ENCODE peak calls at places on chromosome 12, in ten cellular contexts. L is tibial artery; A is lower lobe of right lung; Q is cardiac muscle cell; O is HepG2; K is CD8-positive, alpha-beta memory T cell; S is sigmoid colon; E is OCI-LY7; P is uterus; V is adipocyte. J is an unnamed sample. For H3K4me1, the result is how much of the 10 kb centered on the place peaks cover.

GRCh38 chr12:92987846-92988621 is 58.9 kb upstream of the EEA1 start:
- DNase-seq in L (peak), A (peak), Q (no peak), O (peak), K (no peak), S (no peak), E (peak), P (no peak), V (no peak), J (no peak)

GRCh38 chr12:2395352-2395977 is 342.7 kb downstream of the CACNA1C start:
- DNase-seq in L (no peak), A (peak), Q (peak), O (peak), K (no peak), S (no peak), E (peak), P (no peak), V (peak), J (peak)

GRCh38 chr12:68808388-68809189 is 612 bp downstream of the MDM2 start:
- DNase-seq in L (peak), A (peak), Q (peak), O (peak), K (peak), S (peak), E (peak), P (peak), V (peak), J (peak)

GRCh38 chr12:32198555-32198954 is 91.9 kb downstream of the BICD1 start:
- DNase-seq in L (no peak), A (no peak), Q (peak), O (no peak), K (no peak), S (no peak), E (no peak), P (no peak), V (no peak), J (no peak)

GRCh38 chr12:124703852-124704251 is 136.4 kb upstream of the NCOR2 start:
- DNase-seq in L (no peak), A (peak), Q (no peak), O (peak), K (no peak), S (no peak), E (no peak), P (no peak), V (peak), J (no peak)

GRCh38 chr12:46562625-46563228 is 190.2 kb upstream of the SLC38A2 start:
- DNase-seq in L (no peak), A (no peak), Q (peak), O (peak), K (no peak), S (no peak), E (no peak), P (no peak), V (peak), J (no peak)

GRCh38 chr12:21683115-21683514 is 25.5 kb upstream of the LDHB start:
- DNase-seq in L (no peak), A (no peak), Q (no peak), O (no peak), K (no peak), S (no peak), E (no peak), P (no peak), V (no peak), J (no peak)

GRCh38 chr12:77893918-77894317 is 63.2 kb downstream of the NAV3 start:
- DNase-seq in L (no peak), A (no peak), Q (peak), O (peak), K (no peak), S (no peak), E (no peak), P (no peak), V (no peak), J (peak)

GRCh38 chr12:65508281-65509035 is 230.0 kb downstream of the MSRB3 start:
- DNase-seq in L (no peak), A (no peak), Q (no peak), O (no peak), K (no peak), S (no peak), E (no peak), P (no peak), V (no peak), J (no peak)

GRCh38 chr12:111788178-111788654 is 21.5 kb downstream of the ALDH2 start:
- DNase-seq in L (no peak), A (no peak), Q (peak), O (no peak), K (no peak), S (peak), E (peak), P (no peak), V (peak), J (peak)

GRCh38 chr12:108312885-108313203 is 26.3 kb downstream of the CMKLR1 start:
- DNase-seq in L (peak), A (peak), Q (peak), O (peak), K (no peak), S (peak), E (no peak), P (no peak), V (peak), J (no peak)

GRCh38 chr12:55733021-55733555 is 4.3 kb upstream of the CD63 start:
- DNase-seq in L (no peak), A (no peak), Q (no peak), O (no peak), K (no peak), S (peak), E (no peak), P (no peak), V (no peak), J (no peak)

GRCh38 chr12:93946542-93947150 is 201.7 kb upstream of the PLXNC1 start:
- DNase-seq in L (no peak), A (no peak), Q (peak), O (no peak), K (no peak), S (no peak), E (no peak), P (no peak), V (no peak), J (no peak)

GRCh38 chr12:122350444-122350843 is 72.0 kb downstream of the CLIP1 start:
- DNase-seq in L (peak), A (no peak), Q (peak), O (no peak), K (no peak), S (no peak), E (no peak), P (peak), V (peak), J (no peak)

GRCh38 chr12:71142046-71142445 is 15.8 kb downstream of the TSPAN8 start:
- DNase-seq in L (no peak), A (no peak), Q (no peak), O (no peak), K (no peak), S (no peak), E (no peak), P (no peak), V (no peak), J (no peak)

GRCh38 chr12:109764123-109764522 is 50.5 kb downstream of the FAM222A start:
- DNase-seq in L (no peak), A (peak), Q (no peak), O (no peak), K (no peak), S (no peak), E (peak), P (no peak), V (no peak), J (no peak)

GRCh38 chr12:113409462-113410124 is 5.9 kb upstream of the SDS start:
- DNase-seq in L (no peak), A (peak), Q (no peak), O (no peak), K (no peak), S (no peak), E (no peak), P (no peak), V (no peak), J (no peak)

GRCh38 chr12:69161835-69162234 is 77.5 kb upstream of the CPSF6 start:
- DNase-seq in L (no peak), A (no peak), Q (peak), O (no peak), K (peak), S (no peak), E (no peak), P (no peak), V (peak), J (no peak)

GRCh38 chr12:87171356-87171755 is 857.8 kb downstream of the C12orf50 start:
- DNase-seq in L (no peak), A (no peak), Q (no peak), O (no peak), K (no peak), S (no peak), E (no peak), P (no peak), V (no peak), J (no peak)

GRCh38 chr12:129215436-129216025 is 362.3 kb downstream of the GLT1D1 start:
- DNase-seq in L (no peak), A (no peak), Q (no peak), O (no peak), K (no peak), S (no peak), E (no peak), P (no peak), V (no peak), J (no peak)

GRCh38 chr12:10986812-10987211 is at the start of gene TAS2R50:
- DNase-seq in L (no peak), A (no peak), Q (no peak), O (no peak), K (no peak), S (no peak), E (no peak), P (no peak), V (no peak), J (no peak)

GRCh38 chr12:38149395-38150073 is 167.0 kb upstream of the ALG10B start:
- DNase-seq in L (no peak), A (no peak), Q (no peak), O (no peak), K (no peak), S (no peak), E (no peak), P (no peak), V (no peak), J (no peak)

GRCh38 chr12:9707356-9707755 is 25.5 kb downstream of the CLECL1 start:
- DNase-seq in L (no peak), A (no peak), Q (no peak), O (no peak), K (no peak), S (no peak), E (no peak), P (no peak), V (no peak), J (no peak)

GRCh38 chr12:90390947-90391346 is 564.0 kb downstream of the CCER1 start:
- DNase-seq in L (no peak), A (no peak), Q (peak), O (no peak), K (no peak), S (no peak), E (no peak), P (no peak), V (no peak), J (no peak)

GRCh38 chr12:207804-208203 is 6.2 kb downstream of the SLC6A12 start:
- DNase-seq in L (no peak), A (no peak), Q (no peak), O (no peak), K (no peak), S (no peak), E (no peak), P (no peak), V (no peak), J (no peak)

GRCh38 chr12:113142173-113142885 is 6.8 kb upstream of the RASAL1 start:
- DNase-seq in L (peak), A (peak), Q (no peak), O (peak), K (no peak), S (no peak), E (no peak), P (no peak), V (no peak), J (peak)

GRCh38 chr12:40300490-40300889 is 75.7 kb downstream of the LRRK2 start:
- DNase-seq in L (no peak), A (no peak), Q (peak), O (no peak), K (no peak), S (no peak), E (no peak), P (no peak), V (no peak), J (no peak)

GRCh38 chr12:42790761-42791151 is 201.2 kb upstream of the PRICKLE1 start:
- DNase-seq in L (no peak), A (no peak), Q (peak), O (no peak), K (no peak), S (no peak), E (no peak), P (no peak), V (peak), J (no peak)

GRCh38 chr12:47021298-47021697 is 58.1 kb upstream of the PCED1B start:
- DNase-seq in L (no peak), A (no peak), Q (peak), O (peak), K (peak), S (no peak), E (peak), P (no peak), V (peak), J (peak)

GRCh38 chr12:10636611-10637010 is 23.2 kb upstream of the MAGOHB start:
- DNase-seq in L (no peak), A (no peak), Q (no peak), O (no peak), K (no peak), S (no peak), E (no peak), P (no peak), V (no peak), J (peak)

GRCh38 chr12:70448371-70448770 is 82.3 kb downstream of the KCNMB4 start:
- DNase-seq in L (no peak), A (no peak), Q (peak), O (no peak), K (no peak), S (no peak), E (no peak), P (no peak), V (no peak), J (no peak)

GRCh38 chr12:101230547-101230946 is 20.5 kb upstream of the SLC5A8 start:
- DNase-seq in L (no peak), A (no peak), Q (peak), O (no peak), K (no peak), S (no peak), E (no peak), P (no peak), V (peak), J (no peak)

GRCh38 chr12:56476972-56477432 is 8.6 kb downstream of the SPRYD4 start:
- DNase-seq in L (no peak), A (no peak), Q (no peak), O (peak), K (no peak), S (no peak), E (no peak), P (no peak), V (no peak), J (no peak)

GRCh38 chr12:51851408-51852097 is 3.0 kb upstream of the FIGNL2 start:
- DNase-seq in L (peak), A (no peak), Q (no peak), O (no peak), K (no peak), S (no peak), E (no peak), P (no peak), V (no peak), J (no peak)

GRCh38 chr12:122368361-122369073 is 54.0 kb downstream of the CLIP1 start:
- DNase-seq in L (no peak), A (no peak), Q (peak), O (no peak), K (no peak), S (no peak), E (no peak), P (no peak), V (peak), J (peak)

DNA sequence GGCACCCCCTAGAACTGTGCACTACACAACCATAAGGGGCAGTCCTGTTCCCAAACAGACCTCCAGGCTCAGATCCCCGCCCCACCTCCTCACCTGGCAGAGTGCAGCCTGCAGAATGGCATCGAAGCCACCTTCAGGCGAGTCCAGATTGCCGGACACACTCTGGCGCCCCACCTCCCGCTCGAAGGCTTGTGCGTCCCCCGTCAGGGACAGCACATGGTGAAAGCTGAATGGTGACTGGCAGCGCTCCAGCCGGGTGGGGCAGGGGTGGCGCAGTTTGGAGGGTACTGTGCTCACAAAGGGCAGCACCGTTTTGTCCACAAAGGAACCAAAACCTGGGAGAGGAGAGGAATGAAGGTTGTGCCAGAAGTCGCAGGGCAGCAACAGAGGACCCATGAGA is 10.6 kb downstream of the ITGB7 start:
- DNase-seq in L (no peak), A (no peak), Q (no peak), O (no peak), K (no peak), S (peak), E (no peak), P (no peak), V (no peak), J (no peak)
- H3K4me1 ChIP-seq in L (under half), A (under half), Q (under half), O (under half), K (under half), S (under half), E (under half), P (under half), V (under half), J (under half)

DNA sequence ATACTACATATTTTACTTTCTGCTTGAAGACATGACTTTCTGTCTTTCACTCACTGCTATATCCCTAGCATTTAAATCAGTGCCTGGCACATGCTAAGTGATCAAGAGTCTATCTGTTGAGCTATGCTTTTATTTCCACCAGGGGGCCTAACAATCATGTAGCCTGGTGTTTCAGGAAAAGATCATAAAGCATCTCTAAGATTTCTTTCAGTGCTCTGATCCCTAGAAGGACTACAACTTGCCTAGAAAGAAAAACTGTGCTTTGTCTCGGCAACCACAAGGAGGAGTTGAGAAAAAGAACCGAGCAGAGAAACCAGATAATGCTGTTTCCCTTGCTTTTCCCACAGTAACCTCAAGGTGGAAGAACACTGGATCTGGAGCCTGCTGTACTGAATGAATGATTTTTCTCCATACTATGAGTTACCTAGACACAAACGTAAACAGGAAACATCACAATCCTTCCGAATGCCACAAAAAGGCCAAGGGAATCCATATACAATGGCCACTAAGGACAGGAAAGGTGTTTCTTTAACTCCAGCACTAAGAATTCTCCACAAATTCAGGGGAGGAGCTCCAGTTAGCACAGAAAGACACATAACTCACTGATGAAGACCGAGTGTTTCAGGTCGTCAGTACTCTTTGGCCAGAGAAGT is 1.2 kb downstream of the CRY1 start:
- DNase-seq in L (peak), A (no peak), Q (peak), O (peak), K (peak), S (no peak), E (peak), P (no peak), V (peak), J (peak)
- H3K4me3 ChIP-seq in L (peak), A (peak), Q (peak), O (peak), K (peak), S (peak), E (no peak), P (peak), V (peak), J (peak)

GRCh38 chr12:27194644-27195043 is 49.4 kb upstream of the STK38L start:
- DNase-seq in L (no peak), A (no peak), Q (no peak), O (no peak), K (no peak), S (no peak), E (no peak), P (no peak), V (no peak), J (no peak)

GRCh38 chr12:27193106-27193505 is 51.0 kb upstream of the STK38L start:
- DNase-seq in L (no peak), A (no peak), Q (peak), O (no peak), K (no peak), S (no peak), E (no peak), P (no peak), V (peak), J (peak)

GRCh38 chr12:27192118-27192802 is 51.8 kb upstream of the STK38L start:
- DNase-seq in L (no peak), A (no peak), Q (no peak), O (no peak), K (no peak), S (no peak), E (no peak), P (no peak), V (no peak), J (peak)

GRCh38 chr12:27191531-27191930 is 52.6 kb upstream of the STK38L start:
- DNase-seq in L (no peak), A (no peak), Q (no peak), O (no peak), K (no peak), S (no peak), E (no peak), P (no peak), V (peak), J (no peak)

GRCh38 chr12:27193854-27194544 is 50.1 kb upstream of the STK38L start:
- DNase-seq in L (peak), A (no peak), Q (peak), O (no peak), K (no peak), S (peak), E (no peak), P (peak), V (peak), J (no peak)
- H3K4me1 ChIP-seq in L (half or more), A (under half), Q (under half), O (under half), K (under half), S (half or more), E (under half), P (under half), V (half or more), J (under half)

GRCh38 chr12:106301241-106301610 is 1.3 kb upstream of the TCP11L2 start:
- DNase-seq in L (no peak), A (no peak), Q (peak), O (no peak), K (no peak), S (no peak), E (no peak), P (no peak), V (peak), J (no peak)
- H3K4me3 ChIP-seq in L (peak), A (peak), Q (no peak), O (peak), K (peak), S (no peak), E (peak), P (no peak), V (peak), J (no peak)

DNA sequence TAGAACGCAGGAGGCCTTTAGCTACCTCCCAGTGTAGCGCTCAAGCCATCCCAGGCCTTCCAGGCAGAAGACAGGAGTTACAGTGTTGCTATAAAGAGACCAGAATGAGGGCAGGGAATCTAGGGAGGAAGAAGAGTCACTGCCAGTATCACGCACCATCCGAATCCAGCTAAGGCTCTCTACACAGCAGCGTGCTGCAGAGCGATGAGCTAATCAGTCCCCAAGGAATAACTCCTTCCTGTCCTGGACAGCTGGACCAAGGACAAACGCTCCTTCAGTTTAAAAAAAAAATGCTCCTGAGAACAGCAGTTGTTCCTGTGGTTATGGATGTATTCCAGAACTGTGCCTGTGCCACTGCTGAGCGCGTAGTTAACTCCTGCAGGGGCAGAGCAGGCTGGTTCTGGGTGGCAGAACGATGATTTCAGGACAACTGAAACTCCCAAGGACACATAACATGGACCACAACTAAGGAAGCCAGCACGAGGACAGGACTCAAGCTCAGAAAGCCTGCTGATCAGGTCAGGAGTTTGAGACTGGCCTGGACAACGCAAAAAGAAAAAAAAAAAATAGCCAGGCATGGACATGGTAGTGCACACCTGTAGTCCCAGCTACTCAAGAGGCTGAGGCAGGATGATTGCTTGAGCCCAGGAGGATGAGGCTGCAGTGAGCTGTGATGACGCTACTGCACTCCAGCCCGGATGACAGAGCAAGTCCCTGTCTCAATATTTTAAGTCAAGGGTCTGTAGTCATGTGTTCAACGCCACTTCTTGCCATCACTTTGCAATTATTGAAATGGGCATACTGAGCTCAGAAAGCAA is 2.6 kb downstream of the IFFO1 start:
- DNase-seq in L (peak), A (no peak), Q (peak), O (no peak), K (no peak), S (peak), E (no peak), P (peak), V (peak), J (no peak)
- H3K4me1 ChIP-seq in L (half or more), A (half or more), Q (under half), O (under half), K (under half), S (half or more), E (under half), P (under half), V (half or more), J (under half)

J was measured in small intestine.